ENCODE peak calls at places on chromosomes 3 and 15, in nine cellular contexts. A is epithelial cell of esophagus; S is upper lobe of right lung; P is body of pancreas; H is tibial nerve; U is sigmoid colon; D is CD8-positive, alpha-beta T cell; C is GM23338; T is AG04450. O is an unnamed sample.

GRCh38 chr3:133572158-133573053 is 1.1 kb upstream of the CDV3 start:
- DNase-seq in A (peak), S (no peak), P (no peak), H (no peak), U (no peak), D (no peak), C (peak), T (no peak), O (no peak)

GRCh38 chr15:42279234-42279723 is 6.0 kb upstream of the TMEM87A start:
- DNase-seq in A (no peak), S (no peak), P (no peak), H (no peak), U (no peak), D (no peak), C (no peak), T (no peak), O (no peak)

GRCh38 chr3:22981861-22982260 is 221.3 kb upstream of the UBE2E2 start:
- DNase-seq in A (no peak), S (no peak), P (no peak), H (no peak), U (no peak), D (no peak), C (no peak), T (no peak), O (no peak)

GRCh38 chr3:132804498-132804897 is 82.3 kb upstream of the NPHP3 start:
- DNase-seq in A (peak), S (no peak), P (no peak), H (no peak), U (no peak), D (no peak), C (no peak), T (no peak), O (no peak)

GRCh38 chr15:51907136-51907862 is 64.3 kb downstream of the LEO1 start:
- DNase-seq in A (peak), S (no peak), P (peak), H (no peak), U (no peak), D (no peak), C (peak), T (no peak), O (no peak)

GRCh38 chr15:85527907-85528306 is 147.5 kb downstream of the AKAP13 start:
- DNase-seq in A (no peak), S (no peak), P (no peak), H (peak), U (no peak), D (no peak), C (no peak), T (peak), O (peak)

GRCh38 chr3:61674595-61674994 is 113.2 kb downstream of the PTPRG start:
- DNase-seq in A (no peak), S (no peak), P (no peak), H (no peak), U (no peak), D (no peak), C (peak), T (no peak), O (no peak)

GRCh38 chr15:91515188-91515754 is 338.2 kb upstream of the SLCO3A1 start:
- DNase-seq in A (peak), S (no peak), P (peak), H (peak), U (peak), D (no peak), C (no peak), T (peak), O (no peak)

GRCh38 chr3:171172070-171172469 is 145.6 kb upstream of the SLC2A2 start:
- DNase-seq in A (no peak), S (no peak), P (no peak), H (no peak), U (no peak), D (no peak), C (peak), T (no peak), O (no peak)

GRCh38 chr3:142502187-142502985 is 54.5 kb upstream of the XRN1 start:
- DNase-seq in A (no peak), S (no peak), P (no peak), H (no peak), U (no peak), D (no peak), C (no peak), T (no peak), O (no peak)

GRCh38 chr3:105647047-105647446 is 221.8 kb downstream of the CBLB start:
- DNase-seq in A (peak), S (no peak), P (no peak), H (no peak), U (no peak), D (no peak), C (no peak), T (peak), O (peak)

GRCh38 chr3:45689787-45690145 is 570 bp downstream of the SACM1L start:
- DNase-seq in A (no peak), S (no peak), P (no peak), H (no peak), U (no peak), D (no peak), C (no peak), T (no peak), O (no peak)

GRCh38 chr15:98953000-98953776 is 54.4 kb downstream of the PGPEP1L start:
- DNase-seq in A (no peak), S (no peak), P (no peak), H (no peak), U (no peak), D (no peak), C (no peak), T (no peak), O (no peak)

GRCh38 chr3:153462550-153462949 is 300.5 kb downstream of the RAP2B start:
- DNase-seq in A (no peak), S (no peak), P (no peak), H (no peak), U (no peak), D (no peak), C (no peak), T (no peak), O (no peak)

GRCh38 chr3:103613738-103614137 is 1178.9 kb downstream of the ZPLD1 start:
- DNase-seq in A (no peak), S (no peak), P (no peak), H (no peak), U (no peak), D (no peak), C (no peak), T (no peak), O (no peak)

GRCh38 chr15:75836953-75837321 is 6.3 kb upstream of the UBE2Q2 start:
- DNase-seq in A (peak), S (no peak), P (no peak), H (peak), U (no peak), D (peak), C (no peak), T (no peak), O (peak)

GRCh38 chr3:132071043-132071442 is 36.2 kb upstream of the CPNE4 start:
- DNase-seq in A (no peak), S (no peak), P (peak), H (no peak), U (no peak), D (no peak), C (peak), T (no peak), O (no peak)

GRCh38 chr3:102170545-102170944 is 264.3 kb upstream of the ZPLD1 start:
- DNase-seq in A (no peak), S (no peak), P (no peak), H (no peak), U (no peak), D (no peak), C (no peak), T (no peak), O (no peak)

GRCh38 chr3:127105587-127105986 is 87.3 kb upstream of the PRR23E start:
- DNase-seq in A (no peak), S (no peak), P (no peak), H (no peak), U (no peak), D (no peak), C (peak), T (no peak), O (no peak)

GRCh38 chr15:77870195-77871065 is 207.1 kb downstream of the TBC1D2B start:
- DNase-seq in A (peak), S (peak), P (peak), H (peak), U (peak), D (no peak), C (peak), T (peak), O (no peak)

GRCh38 chr3:133444071-133444774 is 44.4 kb downstream of the BFSP2 start:
- DNase-seq in A (peak), S (no peak), P (peak), H (no peak), U (no peak), D (no peak), C (no peak), T (no peak), O (no peak)

GRCh38 chr3:171758109-171758508 is 52.2 kb downstream of the PLD1 start:
- DNase-seq in A (peak), S (no peak), P (no peak), H (no peak), U (no peak), D (no peak), C (no peak), T (no peak), O (no peak)

GRCh38 chr15:27833974-27834373 is 265.1 kb downstream of the OCA2 start:
- DNase-seq in A (no peak), S (no peak), P (no peak), H (no peak), U (no peak), D (no peak), C (no peak), T (no peak), O (no peak)

GRCh38 chr15:63441266-63441665 is 59.6 kb upstream of the CA12 start:
- DNase-seq in A (no peak), S (no peak), P (no peak), H (no peak), U (no peak), D (no peak), C (no peak), T (no peak), O (no peak)

GRCh38 chr15:83053151-83053550 is 13.9 kb downstream of the BTBD1 start:
- DNase-seq in A (peak), S (no peak), P (no peak), H (no peak), U (no peak), D (no peak), C (no peak), T (no peak), O (no peak)

GRCh38 chr3:3628676-3629328 is 170.4 kb upstream of the LRRN1 start:
- DNase-seq in A (no peak), S (no peak), P (no peak), H (no peak), U (no peak), D (no peak), C (no peak), T (no peak), O (no peak)

GRCh38 chr3:1294566-1294965 is 201.7 kb downstream of the CNTN6 start:
- DNase-seq in A (no peak), S (no peak), P (no peak), H (no peak), U (no peak), D (no peak), C (no peak), T (no peak), O (no peak)

GRCh38 chr3:55402886-55403605 is 84.1 kb downstream of the WNT5A start:
- DNase-seq in A (no peak), S (no peak), P (no peak), H (no peak), U (no peak), D (no peak), C (no peak), T (no peak), O (no peak)

GRCh38 chr15:45185069-45185779 is 2.5 kb downstream of the SHF start:
- DNase-seq in A (no peak), S (no peak), P (no peak), H (no peak), U (no peak), D (no peak), C (no peak), T (no peak), O (no peak)

GRCh38 chr15:77032052-77032646 is 37.2 kb downstream of the PSTPIP1 start:
- DNase-seq in A (no peak), S (peak), P (peak), H (no peak), U (peak), D (no peak), C (no peak), T (no peak), O (no peak)

GRCh38 chr3:112365636-112366035 is 32.7 kb downstream of the CD200 start:
- DNase-seq in A (peak), S (no peak), P (no peak), H (no peak), U (no peak), D (no peak), C (no peak), T (no peak), O (no peak)

GRCh38 chr15:90114451-90114901 is 12.2 kb upstream of the IDH2 start:
- DNase-seq in A (no peak), S (no peak), P (no peak), H (no peak), U (no peak), D (no peak), C (no peak), T (no peak), O (no peak)

GRCh38 chr3:25372167-25372566 is 55.9 kb upstream of the RARB start:
- DNase-seq in A (no peak), S (no peak), P (no peak), H (peak), U (no peak), D (no peak), C (no peak), T (no peak), O (no peak)

GRCh38 chr15:60758961-60759729 is 280.2 kb upstream of the ICE2 start:
- DNase-seq in A (peak), S (no peak), P (no peak), H (no peak), U (no peak), D (no peak), C (no peak), T (peak), O (no peak)

GRCh38 chr15:70539912-70540520 is 223.3 kb downstream of the UACA start:
- DNase-seq in A (no peak), S (no peak), P (no peak), H (no peak), U (peak), D (no peak), C (no peak), T (no peak), O (no peak)

GRCh38 chr3:11717768-11718581 is 74.3 kb upstream of the VGLL4 start:
- DNase-seq in A (peak), S (no peak), P (peak), H (peak), U (no peak), D (no peak), C (no peak), T (no peak), O (no peak)

GRCh38 chr3:11718582-11719405 is 75.1 kb upstream of the VGLL4 start:
- DNase-seq in A (peak), S (peak), P (peak), H (peak), U (peak), D (peak), C (peak), T (no peak), O (no peak)

GRCh38 chr3:11719406-11720219 is 75.9 kb upstream of the VGLL4 start:
- DNase-seq in A (peak), S (peak), P (peak), H (peak), U (peak), D (peak), C (peak), T (no peak), O (no peak)

GRCh38 chr3:11720220-11721113 is 76.8 kb upstream of the VGLL4 start:
- DNase-seq in A (peak), S (peak), P (peak), H (peak), U (peak), D (peak), C (peak), T (no peak), O (peak)

DNA sequence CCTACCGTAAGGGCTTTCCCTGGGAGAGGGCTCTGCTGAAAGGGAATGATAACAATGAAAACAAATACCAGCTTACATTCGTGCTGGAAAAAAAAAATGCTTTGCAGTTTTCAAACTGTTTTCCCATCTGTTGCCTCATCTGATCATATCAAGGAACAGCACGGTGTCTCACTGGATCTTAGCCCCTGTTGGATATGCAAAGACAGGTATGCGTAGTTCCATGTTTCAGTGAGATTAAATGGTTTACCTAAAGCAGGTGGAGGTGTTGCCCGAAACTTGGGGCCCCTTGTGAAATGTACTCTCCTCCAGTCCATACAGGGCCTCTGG is 77.4 kb upstream of the VGLL4 start:
- DNase-seq in A (no peak), S (no peak), P (peak), H (no peak), U (no peak), D (no peak), C (no peak), T (no peak), O (no peak)
- H3K4me3 ChIP-seq in A (peak), S (peak), P (peak), H (peak), U (no peak), D (no peak), C (peak), T (no peak), O (peak)

GRCh38 chr15:59616390-59616789 is 4.8 kb downstream of the GCNT3 start:
- DNase-seq in A (peak), S (no peak), P (peak), H (no peak), U (no peak), D (no peak), C (peak), T (no peak), O (no peak)
- TF ChIP-seq CTCF in A (peak), S (no peak), P (peak), H (no peak), U (no peak), D (no peak), C (peak), T (no peak), O (no peak)

DNA sequence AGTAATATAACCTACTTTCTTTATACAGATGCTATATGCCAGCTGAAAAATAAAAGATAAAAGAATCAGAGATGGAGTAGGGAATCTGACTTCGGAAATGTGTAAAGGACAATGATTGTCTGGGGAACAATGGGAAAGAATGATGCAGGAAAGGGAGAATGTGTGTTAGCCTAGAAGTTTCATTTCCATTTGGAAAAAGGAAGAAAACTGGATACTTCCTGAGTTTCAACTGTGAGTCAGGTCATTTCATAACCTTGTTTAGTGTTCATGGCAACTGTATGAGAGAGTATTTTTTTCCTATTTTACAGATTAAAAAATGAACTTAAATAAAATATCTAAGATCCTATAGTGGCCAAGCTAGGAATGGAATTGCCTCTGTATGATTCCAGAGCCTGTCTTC is 261.3 kb upstream of the NECTIN3 start:
- DNase-seq in A (peak), S (no peak), P (no peak), H (no peak), U (no peak), D (no peak), C (no peak), T (no peak), O (no peak)
- H3K4me3 ChIP-seq in A (no peak), S (no peak), P (no peak), H (no peak), U (no peak), D (no peak), C (no peak), T (no peak), O (no peak)

DNA sequence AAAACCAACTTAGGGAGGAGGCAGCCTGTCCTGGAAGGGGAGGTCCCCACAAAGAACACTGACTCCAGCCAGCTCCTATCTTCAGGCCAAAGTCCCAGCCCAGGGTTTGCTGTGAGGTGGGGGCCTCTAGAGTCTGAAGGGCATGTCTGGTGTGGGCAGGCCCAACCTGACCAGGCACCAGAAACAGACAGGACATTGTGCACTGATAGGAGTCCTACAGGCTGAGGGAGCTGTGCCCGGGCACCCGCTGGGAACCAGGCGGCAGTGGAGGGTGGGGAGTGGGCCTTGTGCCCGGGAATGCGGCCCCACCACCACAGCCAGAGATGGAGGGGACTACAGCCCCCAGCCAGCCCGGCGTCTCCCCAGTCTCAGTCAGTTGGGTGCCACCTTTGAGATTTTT is 161.4 kb downstream of the WNT7A start:
- DNase-seq in A (no peak), S (peak), P (no peak), H (no peak), U (peak), D (no peak), C (no peak), T (no peak), O (no peak)
- TF ChIP-seq CTCF in A (no peak), S (no peak), P (no peak), H (no peak), U (no peak), D (no peak), C (no peak), T (no peak), O (no peak)

GRCh38 chr3:113698213-113698742 is 1.8 kb upstream of the USF3 start:
- DNase-seq in A (no peak), S (no peak), P (no peak), H (no peak), U (no peak), D (no peak), C (no peak), T (no peak), O (no peak)
- H3K4me3 ChIP-seq in A (no peak), S (no peak), P (no peak), H (no peak), U (no peak), D (peak), C (peak), T (no peak), O (no peak)

GRCh38 chr3:148460686-148461085 is 237.0 kb upstream of the AGTR1 start:
- DNase-seq in A (no peak), S (no peak), P (no peak), H (no peak), U (no peak), D (no peak), C (no peak), T (no peak), O (no peak)

GRCh38 chr3:148455098-148455497 is 242.6 kb upstream of the AGTR1 start:
- DNase-seq in A (no peak), S (no peak), P (no peak), H (no peak), U (no peak), D (no peak), C (no peak), T (no peak), O (no peak)

GRCh38 chr3:148464246-148464645 is 233.5 kb upstream of the AGTR1 start:
- DNase-seq in A (peak), S (no peak), P (no peak), H (no peak), U (no peak), D (no peak), C (no peak), T (no peak), O (no peak)

GRCh38 chr3:148459931-148460513 is 237.7 kb upstream of the AGTR1 start:
- DNase-seq in A (no peak), S (no peak), P (no peak), H (no peak), U (no peak), D (no peak), C (peak), T (no peak), O (no peak)
- TF ChIP-seq CTCF in A (peak), S (peak), P (peak), H (no peak), U (peak), D (no peak), C (peak), T (peak), O (no peak)

DNA sequence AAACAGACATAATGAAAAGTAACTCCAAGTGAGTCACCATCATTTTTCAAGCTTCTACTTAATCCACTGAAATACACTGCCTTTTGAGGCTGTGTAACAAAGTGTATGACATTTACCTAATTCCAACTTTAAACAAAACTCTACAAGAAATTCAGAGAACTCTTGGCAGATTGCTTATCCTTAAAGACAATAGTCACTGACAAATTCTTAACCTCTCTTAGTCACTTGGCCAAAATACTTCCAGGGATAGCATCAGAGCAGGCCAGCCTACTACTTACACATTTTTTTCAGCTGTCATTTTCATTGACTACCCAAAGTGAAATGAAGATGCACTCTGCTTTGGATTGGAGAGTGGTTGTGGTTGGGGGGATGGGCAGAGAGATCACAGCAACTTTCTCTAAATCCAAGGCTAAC is 3.6 kb downstream of the WWTR1 start:
- DNase-seq in A (no peak), S (no peak), P (no peak), H (no peak), U (no peak), D (no peak), C (no peak), T (no peak), O (no peak)
- H3K4me3 ChIP-seq in A (no peak), S (peak), P (no peak), H (no peak), U (peak), D (no peak), C (no peak), T (peak), O (peak)